ENCODE peak calls at places on chromosomes 7 and 10, in eight cellular contexts. J is EL; W is A549; Q is stimulated activated CD8-positive, alpha-beta memory T cell treated with anti-CD3 and anti-CD28 coated beads, Interleukin-15, amount 100 ng/mL, for 48 hours; T is nephron progenitor cell; H is NCI-H1436; L is endothelial cell; M is activated CD4-positive, CD25-positive, alpha-beta regulatory T cell. C is an unnamed sample.

GRCh38 chr7:137940656-137941518 is 61.0 kb downstream of the CREB3L2 start:
- DNase-seq in Q (no peak), H (no peak), T (no peak), J (peak), W (no peak), L (no peak), M (no peak), C (peak)

GRCh38 chr10:30058570-30059132 is 735 bp downstream of the JCAD start:
- DNase-seq in M (no peak), H (no peak), J (no peak), W (peak), T (peak), L (no peak), Q (no peak), C (peak)

GRCh38 chr10:97736902-97737769 is at the start of gene ZFYVE27:
- DNase-seq in L (peak), W (peak), M (peak), J (peak), H (peak), Q (peak), T (peak), C (peak)

GRCh38 chr7:135748770-135749169 is at the start of gene FAM180A:
- DNase-seq in W (no peak), L (no peak), H (no peak), T (no peak), Q (no peak), M (no peak), J (peak), C (no peak)

GRCh38 chr10:2150315-2150714 is 413.0 kb upstream of the ADARB2 start:
- DNase-seq in L (no peak), M (no peak), J (no peak), H (no peak), W (no peak), Q (no peak), T (no peak), C (no peak)

GRCh38 chr7:100867040-100867795 is at the start of gene TRIP6:
- DNase-seq in Q (peak), J (peak), T (peak), H (no peak), L (peak), M (no peak), W (peak), C (peak)

GRCh38 chr10:71623986-71624291 is 95.6 kb downstream of the C10orf105 start:
- DNase-seq in H (no peak), Q (no peak), W (no peak), J (no peak), M (no peak), L (no peak), T (no peak), C (no peak)

GRCh38 chr10:132698211-132698751 is 87.7 kb downstream of the NKX6-2 start:
- DNase-seq in L (no peak), H (no peak), T (no peak), M (no peak), W (no peak), Q (no peak), J (no peak), C (no peak)

GRCh38 chr7:30474485-30474884 is 4.1 kb downstream of the NOD1 start:
- DNase-seq in M (no peak), T (no peak), W (no peak), J (no peak), Q (no peak), H (no peak), L (no peak), C (no peak)

GRCh38 chr7:21414795-21415393 is 13.0 kb upstream of the SP4 start:
- DNase-seq in J (no peak), L (no peak), Q (no peak), W (no peak), H (no peak), T (no peak), M (no peak), C (no peak)

GRCh38 chr7:98251251-98251843 is 685 bp downstream of the TECPR1 start:
- DNase-seq in T (no peak), M (peak), H (peak), J (no peak), W (no peak), L (no peak), Q (no peak), C (no peak)

GRCh38 chr7:13240349-13240748 is 552.9 kb downstream of the ARL4A start:
- DNase-seq in H (no peak), L (no peak), J (peak), W (peak), T (no peak), M (no peak), Q (no peak), C (no peak)

GRCh38 chr7:30363778-30364563 is 79.6 kb downstream of the ZNRF2 start:
- DNase-seq in J (no peak), H (no peak), W (no peak), M (no peak), T (no peak), L (no peak), Q (no peak), C (no peak)

GRCh38 chr7:135558337-135558767 is 635 bp downstream of the NUP205 start:
- DNase-seq in J (peak), T (peak), W (peak), Q (peak), L (peak), M (peak), H (peak), C (peak)

GRCh38 chr10:102335184-102335583 is 60.3 kb upstream of the NFKB2 start:
- DNase-seq in J (no peak), M (no peak), W (no peak), Q (no peak), T (no peak), H (no peak), L (no peak), C (no peak)

GRCh38 chr7:31642681-31643115 is 44.3 kb upstream of the PPP1R17 start:
- DNase-seq in L (no peak), Q (no peak), W (no peak), M (no peak), T (no peak), H (no peak), J (no peak), C (no peak)

GRCh38 chr10:1187855-1188555 is 131.8 kb downstream of the WDR37 start:
- DNase-seq in Q (no peak), T (no peak), H (no peak), W (no peak), M (no peak), J (no peak), L (no peak), C (no peak)

GRCh38 chr10:86651021-86651471 is 3.3 kb upstream of the OPN4 start:
- DNase-seq in Q (no peak), W (no peak), T (no peak), H (no peak), J (no peak), L (no peak), M (no peak), C (no peak)

GRCh38 chr10:12902959-12903358 is 98.6 kb downstream of the CCDC3 start:
- DNase-seq in W (no peak), T (peak), Q (no peak), H (no peak), M (no peak), L (no peak), J (no peak), C (no peak)

GRCh38 chr7:74479961-74480829 is 26.5 kb downstream of the GTF2IRD1 start:
- DNase-seq in W (no peak), L (peak), H (peak), M (no peak), T (peak), J (peak), Q (no peak), C (no peak)

GRCh38 chr10:86188326-86188725 is 178.3 kb downstream of the GRID1 start:
- DNase-seq in T (no peak), M (no peak), H (no peak), J (no peak), W (no peak), L (no peak), Q (no peak), C (no peak)